ENCODE peak calls at places on chromosomes 12 and 14, in seven cellular contexts. G, D, Z, P, S, L and H are unnamed samples.

GRCh38 chr14:89549381-89550102 is 132.5 kb upstream of the FOXN3 start:
- DNase-seq in P (no peak), G (no peak), D (no peak), L (no peak), S (no peak), Z (no peak), H (no peak)

GRCh38 chr14:100076630-100077029 is 11.4 kb downstream of the EVL start:
- DNase-seq in G (no peak), S (peak; percentile 72), Z (no peak), L (peak; percentile 85), P (peak; percentile 65), D (peak; percentile 71), H (no peak)

GRCh38 chr12:25755681-25756260 is 202.7 kb upstream of the LMNTD1 start:
- DNase-seq in D (no peak), S (no peak), Z (no peak), L (no peak), P (no peak), G (no peak), H (no peak)

GRCh38 chr12:65511134-65511912 is 232.8 kb downstream of the MSRB3 start:
- DNase-seq in L (no peak), D (peak; percentile 67), P (peak; percentile 75), G (no peak), Z (peak; percentile 56), S (no peak), H (no peak)

GRCh38 chr14:24367506-24368214 is at the start of gene NFATC4:
- DNase-seq in G (peak; percentile 89), P (peak; percentile 90), L (peak; percentile 88), D (peak; percentile 92), Z (peak; percentile 89), S (peak; percentile 92), H (peak; percentile 64)

GRCh38 chr14:70642313-70643235 is 858 bp downstream of the TTC9 start:
- DNase-seq in S (no peak), G (no peak), D (no peak), L (no peak), P (peak; percentile 57), Z (no peak), H (no peak)

GRCh38 chr14:61472801-61473376 is 151.5 kb downstream of the PRKCH start:
- DNase-seq in G (no peak), D (no peak), P (no peak), L (no peak), Z (no peak), S (no peak), H (no peak)

GRCh38 chr14:22737052-22737451 is 29.4 kb upstream of the OXA1L start:
- DNase-seq in P (no peak), L (no peak), G (no peak), S (no peak), D (no peak), Z (no peak), H (peak; percentile 69)

GRCh38 chr12:51687142-51687935 is 96.3 kb downstream of the SCN8A start:
- DNase-seq in D (no peak), P (no peak), G (no peak), Z (no peak), L (no peak), S (no peak), H (no peak)

GRCh38 chr14:56150645-56151345 is 32.6 kb downstream of the PELI2 start:
- DNase-seq in D (no peak), Z (no peak), L (no peak), G (no peak), S (no peak), P (no peak), H (no peak)

GRCh38 chr12:53506881-53507719 is at the start of gene NPFF:
- DNase-seq in G (no peak), P (no peak), Z (no peak), S (no peak), L (no peak), D (no peak), H (no peak)

GRCh38 chr12:14849664-14850063 is 6.3 kb upstream of the ART4 start:
- DNase-seq in P (no peak), D (no peak), Z (peak; percentile 23), G (no peak), S (no peak), L (no peak), H (no peak)

GRCh38 chr12:45076417-45077031 is 25.6 kb upstream of the DBX2 start:
- DNase-seq in S (no peak), Z (no peak), P (no peak), D (no peak), G (peak; percentile 78), L (no peak), H (no peak)

GRCh38 chr14:100827751-100828447 is 2.0 kb downstream of the MEG3 start:
- DNase-seq in G (no peak), L (no peak), S (no peak), D (no peak), Z (no peak), P (no peak), H (no peak)

GRCh38 chr12:64633940-64634337 is 23.6 kb downstream of the RASSF3 start:
- DNase-seq in S (peak; percentile 84), P (peak; percentile 64), D (peak; percentile 85), Z (no peak), G (no peak), L (no peak), H (no peak)

GRCh38 chr14:81446279-81447007 is 46.3 kb upstream of the STON2 start:
- DNase-seq in L (no peak), Z (no peak), D (no peak), G (no peak), P (no peak), S (no peak), H (no peak)

GRCh38 chr14:70027785-70028428 is 148.7 kb downstream of the SMOC1 start:
- DNase-seq in G (peak; percentile 82), S (peak; percentile 74), P (peak; percentile 89), Z (peak; percentile 60), L (no peak), D (peak; percentile 79), H (peak; percentile 18)

GRCh38 chr12:13799574-13799973 is 181.8 kb downstream of the GRIN2B start:
- DNase-seq in L (no peak), G (peak; percentile 47), Z (no peak), D (no peak), S (no peak), P (no peak), H (no peak)

GRCh38 chr12:127310548-127310947 is 956.4 kb upstream of the TMEM132C start:
- DNase-seq in L (no peak), Z (no peak), S (no peak), G (no peak), D (no peak), P (no peak), H (peak; percentile 24)

GRCh38 chr14:24903337-24903736 is 146.6 kb downstream of the STXBP6 start:
- DNase-seq in G (no peak), D (no peak), Z (no peak), P (no peak), L (no peak), S (no peak), H (no peak)

GRCh38 chr12:2255301-2255700 is 202.5 kb downstream of the CACNA1C start:
- DNase-seq in S (no peak), G (no peak), P (no peak), D (no peak), Z (no peak), L (no peak), H (no peak)

GRCh38 chr12:77710209-77710608 is 120.5 kb upstream of the NAV3 start:
- DNase-seq in L (no peak), G (no peak), D (no peak), P (no peak), Z (no peak), S (no peak), H (no peak)

GRCh38 chr14:54548491-54548890 is 18.4 kb upstream of the SAMD4A start:
- DNase-seq in P (no peak), L (no peak), D (no peak), G (no peak), Z (no peak), S (no peak), H (no peak)

DNA sequence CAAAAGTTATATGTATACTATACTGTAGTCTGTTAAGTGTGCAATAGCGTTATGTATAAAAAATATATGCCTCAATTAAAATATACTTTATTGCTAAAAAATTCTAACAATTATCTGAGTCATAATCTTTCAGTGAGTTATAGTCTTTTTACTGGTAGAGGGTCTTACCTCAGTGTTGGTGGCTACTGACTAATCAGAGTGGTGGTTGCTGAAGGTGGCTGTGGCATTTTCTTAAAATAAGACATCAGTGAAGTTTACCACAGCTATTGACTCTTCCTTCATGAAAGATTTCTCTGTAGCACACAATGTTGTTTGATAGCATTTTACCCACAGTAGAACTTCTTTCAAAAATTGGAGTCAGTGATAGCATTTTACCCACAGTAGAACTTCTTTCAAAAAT is 23.4 kb downstream of the POLR3B start:
- DNase-seq in S (no peak), G (no peak), P (no peak), D (no peak), L (no peak), Z (no peak), H (no peak)
- H3K27me3 ChIP-seq in S (no peaks in the 10 kb centered on the region), G (no peaks in the 10 kb centered on the region), P (no peaks in the 10 kb centered on the region), D (no peaks in the 10 kb centered on the region), L (no peaks in the 10 kb centered on the region), Z (no peaks in the 10 kb centered on the region), H (no peaks in the 10 kb centered on the region)

GRCh38 chr12:57846577-57847319 is at the start of gene CTDSP2:
- DNase-seq in Z (peak; percentile 100), L (peak; percentile 100), G (peak; percentile 99), P (peak; percentile 100), S (peak; percentile 100), D (peak; percentile 100), H (peak; percentile 98)
- H3K27me3 ChIP-seq in Z (no peaks in the 10 kb centered on the region), L (no peaks in the 10 kb centered on the region), G (no peaks in the 10 kb centered on the region), P (no peaks in the 10 kb centered on the region), S (no peaks in the 10 kb centered on the region), D (no peaks in the 10 kb centered on the region), H (no peaks in the 10 kb centered on the region)

DNA sequence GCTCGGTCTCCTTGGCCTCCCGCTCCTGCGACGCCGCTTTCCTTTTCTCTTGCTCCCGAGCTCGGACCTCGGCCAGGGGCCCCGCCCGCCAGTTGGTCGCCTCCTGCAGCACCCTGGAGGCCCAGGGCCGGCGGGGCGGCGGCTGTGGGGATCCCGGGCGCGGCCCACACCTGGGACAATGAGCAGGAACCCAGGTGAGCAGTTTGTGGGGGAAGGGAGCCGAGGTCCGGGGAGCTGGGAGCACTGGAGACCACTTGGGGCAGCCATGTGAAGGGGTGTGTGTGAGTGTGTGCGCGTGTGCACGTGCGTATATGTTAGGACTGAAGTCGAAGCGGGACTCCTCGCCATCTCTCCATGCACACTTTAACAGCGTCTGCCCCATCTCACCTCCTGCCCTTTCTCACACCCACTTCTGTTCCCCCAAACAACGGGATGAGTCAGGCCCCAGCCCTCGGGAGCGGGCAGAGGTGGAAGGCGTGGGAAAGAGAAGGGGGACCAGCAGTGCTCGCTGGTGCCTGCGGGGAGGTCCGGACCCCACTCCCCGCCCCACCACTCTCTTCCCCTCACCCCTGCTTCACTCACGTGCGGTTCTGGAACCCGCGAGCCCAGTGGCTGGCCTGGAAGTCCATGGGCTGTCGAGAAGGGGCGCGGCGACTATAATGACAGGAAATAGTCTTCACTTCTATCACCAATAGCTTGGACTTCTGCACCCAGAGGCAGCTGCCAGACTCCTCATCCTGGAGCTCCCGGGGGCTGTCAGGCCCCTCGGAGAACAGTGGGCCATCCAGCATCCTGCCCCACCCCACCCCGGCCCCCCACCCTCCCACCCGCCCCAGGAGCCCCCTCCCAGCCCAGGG is 450 bp downstream of the DDN start:
- DNase-seq in S (no peak), Z (no peak), G (peak; percentile 65), L (no peak), P (no peak), D (no peak), H (peak; percentile 32)
- H3K27me3 ChIP-seq in S (peaks cover 21% of the 10 kb centered on the region), Z (peaks cover 52% of the 10 kb centered on the region), G (peaks cover 45% of the 10 kb centered on the region), L (peaks cover 34% of the 10 kb centered on the region), P (no peaks in the 10 kb centered on the region), D (no peaks in the 10 kb centered on the region), H (peaks cover 21% of the 10 kb centered on the region)

DNA sequence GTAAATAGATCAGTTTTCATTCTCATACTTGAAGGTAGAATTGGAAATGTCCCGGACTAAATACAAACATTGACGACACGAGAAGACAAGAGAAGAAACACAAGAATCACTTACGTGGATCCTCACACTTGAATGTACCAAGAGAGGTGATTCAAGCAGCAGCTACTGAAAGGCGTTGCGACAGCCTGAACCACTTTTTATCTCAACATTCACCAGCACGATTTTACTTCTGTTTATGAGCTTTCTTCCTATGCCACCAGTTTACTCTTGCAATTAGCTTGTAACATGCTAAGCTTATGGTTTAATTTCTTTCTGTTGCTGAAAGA is 3.5 kb upstream of the FZD10 start:
- DNase-seq in P (no peak), Z (no peak), L (no peak), G (no peak), S (no peak), D (no peak), H (no peak)
- H3K27me3 ChIP-seq in P (no peaks in the 10 kb centered on the region), Z (peaks cover 93% of the 10 kb centered on the region), L (peaks cover 55% of the 10 kb centered on the region), G (peaks cover 65% of the 10 kb centered on the region), S (peaks cover 8% of the 10 kb centered on the region), D (no peaks in the 10 kb centered on the region), H (no peaks in the 10 kb centered on the region)